ENCODE peak calls at places on chromosomes 12 and 14, in four cellular contexts. F, K, E and A are unnamed samples.

GRCh38 chr14:39090548-39091111 is 12.4 kb downstream of the SEC23A start:
- DNase-seq in K (no peak), F (no peak), E (no peak), A (no peak)

GRCh38 chr12:122686538-122686937 is 16.6 kb downstream of the HCAR2 start:
- DNase-seq in F (no peak), K (no peak), E (no peak), A (no peak)

GRCh38 chr14:24071144-24071697 is at the start of gene CPNE6:
- DNase-seq in F (no peak), K (no peak), E (no peak), A (no peak)

GRCh38 chr12:131559517-131560516 is 151.1 kb upstream of the SFSWAP start:
- DNase-seq in E (peak), K (no peak), F (peak), A (no peak)

GRCh38 chr14:82776958-82777357 is 1243.3 kb upstream of the SEL1L start:
- DNase-seq in K (no peak), E (no peak), F (no peak), A (no peak)

GRCh38 chr12:5900533-5901255 is 44.4 kb downstream of the ANO2 start:
- DNase-seq in E (no peak), K (no peak), F (peak), A (no peak)

GRCh38 chr12:131948166-131948712 is 1.5 kb upstream of the EP400 start:
- DNase-seq in K (no peak), E (peak), F (no peak), A (no peak)

GRCh38 chr12:66397574-66397973 is 95.3 kb downstream of the HELB start:
- DNase-seq in K (no peak), F (no peak), E (no peak), A (no peak)

GRCh38 chr14:75881986-75882385 is 99.8 kb downstream of the TGFB3 start:
- DNase-seq in F (no peak), K (no peak), E (no peak), A (no peak)

GRCh38 chr14:99945732-99946651 is 119.2 kb upstream of the EVL start:
- DNase-seq in K (no peak), F (no peak), E (no peak), A (peak)

GRCh38 chr14:32307881-32308582 is 21.1 kb upstream of the AKAP6 start:
- DNase-seq in E (no peak), F (no peak), K (no peak), A (no peak)

GRCh38 chr12:75991753-75992152 is 39.8 kb downstream of the PHLDA1 start:
- DNase-seq in E (no peak), K (no peak), F (no peak), A (no peak)

GRCh38 chr14:38549549-38549948 is 293.7 kb upstream of the CLEC14A start:
- DNase-seq in K (no peak), F (no peak), E (no peak), A (no peak)

GRCh38 chr14:39265741-39266588 is 32.2 kb downstream of the MIA2 start:
- DNase-seq in E (no peak), K (no peak), F (no peak), A (peak)

GRCh38 chr12:130952545-130952954 is 1.2 kb upstream of the ADGRD1 start:
- DNase-seq in E (no peak), F (peak), K (no peak), A (no peak)

GRCh38 chr14:20775043-20775442 is 6.0 kb upstream of the RNASE6 start:
- DNase-seq in K (no peak), E (no peak), F (no peak), A (no peak)

GRCh38 chr14:82710257-82710841 is 1176.7 kb upstream of the SEL1L start:
- DNase-seq in K (peak), F (peak), E (peak), A (peak)

GRCh38 chr12:131773582-131774221 is 54.5 kb upstream of the MMP17 start:
- DNase-seq in E (peak), K (no peak), F (no peak), A (no peak)

GRCh38 chr12:10716277-10716676 is 6.8 kb downstream of the YBX3 start:
- DNase-seq in K (no peak), E (no peak), F (no peak), A (no peak)

GRCh38 chr14:75200451-75200850 is 24.0 kb upstream of the TMED10 start:
- DNase-seq in F (peak), E (peak), K (no peak), A (peak)

GRCh38 chr12:129520736-129521135 is 383.1 kb downstream of the TMEM132D start:
- DNase-seq in E (no peak), K (no peak), F (no peak), A (no peak)

GRCh38 chr12:76666272-76666845 is 97.6 kb upstream of the ZDHHC17 start:
- DNase-seq in F (no peak), E (no peak), K (no peak), A (peak)

GRCh38 chr14:43003845-43004244 is 1397.2 kb downstream of the LRFN5 start:
- DNase-seq in E (no peak), K (no peak), F (peak), A (no peak)

GRCh38 chr12:103978384-103978982 is 12.8 kb downstream of the TDG start:
- DNase-seq in K (no peak), F (no peak), E (no peak), A (no peak)

DNA sequence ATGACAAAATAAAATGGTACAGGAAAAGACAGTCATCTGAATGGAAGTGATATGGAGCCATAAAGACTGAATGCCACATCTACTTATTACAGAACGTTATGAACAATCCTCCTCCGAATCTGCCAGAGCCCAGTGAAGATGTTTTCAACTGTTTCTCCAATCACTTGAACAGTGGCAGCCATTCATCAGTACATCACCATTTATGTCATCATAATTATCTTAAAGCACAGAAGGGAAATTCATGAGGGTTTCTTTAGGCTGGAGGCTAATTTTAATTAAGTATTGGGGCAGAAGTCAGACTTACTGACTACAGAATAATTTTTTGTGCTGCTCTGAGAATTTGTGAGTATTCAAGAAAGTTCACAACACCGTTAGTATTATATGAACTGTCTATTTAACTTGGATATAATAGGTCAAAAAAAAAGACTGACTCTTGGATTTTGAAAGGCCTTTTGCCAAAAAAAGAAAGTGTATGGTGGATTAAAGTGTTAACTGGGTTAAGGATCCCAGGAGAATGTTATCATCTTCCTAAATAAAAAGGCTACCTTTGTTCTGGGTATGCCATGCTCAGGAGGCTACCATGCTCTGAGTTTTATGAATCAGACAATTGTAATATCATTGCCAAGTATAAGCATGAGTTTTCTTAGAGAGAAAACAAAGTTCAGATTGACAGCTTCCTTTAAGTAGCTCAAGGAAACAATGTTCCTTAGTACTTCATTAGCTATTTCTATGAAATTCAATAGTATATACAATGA is 40.1 kb downstream of the PDZRN4 start:
- DNase-seq in K (no peak), E (no peak), F (no peak), A (no peak)
- H3K4me2 ChIP-seq in K (no peak), E (no peak), F (no peak), A (no peak)

DNA sequence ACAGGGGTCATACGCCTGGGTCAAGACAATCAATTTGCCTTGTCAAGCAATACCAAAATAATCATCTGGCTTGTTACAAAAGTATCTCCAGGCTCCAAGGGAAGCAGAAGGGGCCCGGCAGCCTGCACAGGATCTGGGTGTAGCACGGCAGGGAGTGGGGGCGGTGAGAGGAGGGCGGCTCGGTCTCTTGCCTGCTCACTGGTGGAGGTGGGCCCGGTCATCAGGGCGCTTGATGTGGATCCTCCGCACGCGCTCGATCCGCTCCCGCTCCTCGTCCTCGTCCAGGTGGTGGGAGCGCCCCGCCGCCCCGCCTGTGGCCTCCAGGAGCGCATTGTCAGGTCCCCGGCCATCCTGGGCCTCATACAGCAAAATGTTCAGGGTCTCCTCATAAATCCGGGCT is 25.7 kb downstream of the KCTD10 start:
- DNase-seq in F (no peak), K (no peak), E (no peak), A (no peak)
- H2AK5ac ChIP-seq in F (no peak), K (no peak), E (no peak), A (no peak)

DNA sequence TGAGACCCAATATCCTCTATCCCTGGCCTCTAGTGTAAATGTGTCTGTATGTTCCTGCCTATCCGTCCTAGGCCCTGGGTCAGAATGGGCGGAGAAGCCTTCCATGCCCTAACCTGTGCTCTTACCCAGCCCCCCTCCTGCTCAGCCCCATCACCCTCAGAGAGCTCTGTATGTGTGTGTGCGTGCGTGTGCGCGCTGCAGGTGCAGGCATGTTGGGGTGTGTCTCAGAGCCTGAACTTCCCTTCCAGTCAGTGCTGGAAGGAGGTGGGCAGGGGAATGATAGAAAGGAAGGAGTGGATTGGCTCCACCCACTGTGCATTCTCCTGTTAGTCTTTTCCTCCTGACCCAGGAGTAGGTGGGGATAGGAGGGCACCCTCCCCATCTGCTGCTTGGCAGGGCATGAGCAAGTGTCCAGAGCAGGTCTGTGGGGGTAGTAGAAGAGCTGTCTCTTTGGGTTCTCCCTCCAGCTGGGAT is 7.2 kb downstream of the NAB2 start:
- DNase-seq in E (no peak), K (no peak), F (no peak), A (no peak)
- H3K4me2 ChIP-seq in E (no peak), K (no peak), F (no peak), A (no peak)

GRCh38 chr14:89918721-89919120 is 35.8 kb downstream of the EFCAB11 start:
- DNase-seq in K (no peak), E (no peak), F (no peak), A (peak)
- H2AK5ac ChIP-seq in K (no peak), E (no peak), F (no peak), A (no peak)

DNA sequence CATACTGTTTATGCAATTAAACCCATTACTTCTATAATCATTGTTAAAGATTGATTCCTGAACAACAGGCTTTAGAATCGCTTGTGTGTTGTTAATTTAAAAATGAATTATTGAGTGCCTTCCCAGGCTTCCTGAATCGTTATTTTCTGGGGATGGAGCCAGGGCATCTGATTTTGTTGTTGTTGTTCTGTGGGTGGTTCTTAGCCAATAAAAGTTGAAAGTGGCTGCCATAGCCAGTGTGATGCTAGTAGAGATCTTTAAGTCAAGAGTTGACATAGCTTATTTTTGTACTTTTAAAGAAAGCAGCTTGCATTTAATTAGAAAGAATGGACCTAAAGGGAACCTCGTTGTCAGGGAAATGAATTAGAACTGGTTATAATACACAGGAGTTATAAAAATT is 6.4 kb downstream of the GOLGA5 start:
- DNase-seq in F (no peak), K (no peak), E (no peak), A (no peak)
- H3K4me2 ChIP-seq in F (no peak), K (no peak), E (no peak), A (no peak)

DNA sequence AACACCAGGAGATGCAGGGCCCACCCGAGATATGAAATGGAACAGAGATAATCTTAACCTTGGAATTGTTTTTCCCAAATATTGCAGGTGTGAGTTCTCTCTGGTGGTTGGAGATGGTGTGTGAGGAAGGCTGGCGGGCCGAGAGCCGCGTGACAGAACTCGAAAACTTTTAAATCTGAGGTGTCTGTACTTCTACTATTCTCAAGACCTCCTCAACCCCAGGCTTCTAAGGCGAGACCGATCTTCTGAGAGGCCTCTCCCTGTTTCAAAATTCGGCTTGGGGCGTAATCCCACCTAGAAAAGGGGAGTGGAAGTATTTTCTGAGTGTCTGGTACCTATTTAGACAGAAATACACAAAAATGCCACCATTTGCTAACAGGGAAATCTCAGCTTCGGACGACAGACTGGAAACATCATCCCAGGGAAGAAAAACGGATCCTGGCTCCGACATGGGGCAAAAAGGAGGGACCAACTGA is 610 bp downstream of the SARNP start:
- DNase-seq in F (peak), E (no peak), K (no peak), A (no peak)
- H2AK5ac ChIP-seq in F (peak), E (no peak), K (no peak), A (peak)

DNA sequence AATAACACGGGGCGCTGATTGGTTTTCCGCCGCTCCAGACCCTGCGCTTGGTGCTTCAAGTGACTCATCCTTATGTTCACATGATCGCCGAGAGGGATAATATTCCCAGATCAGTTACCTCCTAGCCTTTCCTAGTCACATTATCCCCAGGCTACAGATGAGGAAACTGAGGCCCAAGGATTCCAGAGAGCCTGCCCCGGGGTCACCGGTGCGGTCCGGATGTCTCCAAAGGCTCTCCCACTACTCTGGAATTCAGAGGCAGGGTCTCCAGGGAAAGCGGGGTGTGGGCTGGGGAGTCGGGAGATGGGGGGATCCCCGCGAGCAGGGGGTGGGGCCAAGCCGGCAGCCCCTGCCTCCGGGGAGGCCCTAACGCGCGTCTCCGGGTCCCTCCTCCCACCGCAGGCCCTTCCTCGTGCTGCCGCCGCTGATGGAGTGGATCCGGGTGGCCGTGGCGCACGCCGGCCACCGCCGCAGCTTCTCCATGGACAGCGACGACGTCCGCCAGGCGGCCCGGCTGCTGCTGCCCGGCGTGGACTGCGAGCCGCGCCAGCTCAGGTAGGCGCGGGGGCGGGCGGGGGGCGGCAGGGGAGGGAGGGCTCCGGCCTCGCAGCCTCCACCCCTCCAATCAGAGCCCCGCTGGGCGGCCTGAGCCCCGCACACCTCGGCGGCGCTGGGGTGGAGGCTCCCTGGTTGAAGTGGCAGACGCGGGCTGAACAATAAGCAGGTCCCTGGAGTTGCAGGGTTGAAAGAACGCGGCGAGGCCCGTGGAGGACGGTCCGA is 104.7 kb upstream of the PWP1 start:
- DNase-seq in E (peak), K (peak), F (peak), A (peak)
- H3K4me2 ChIP-seq in E (peak), K (peak), F (peak), A (peak)

GRCh38 chr14:96139169-96139568 is 65.5 kb upstream of the BDKRB2 start:
- DNase-seq in K (no peak), F (no peak), E (no peak), A (no peak)
- H2AK5ac ChIP-seq in K (no peak), F (no peak), E (no peak), A (no peak)

GRCh38 chr14:61565836-61566536 is 129.3 kb upstream of the HIF1A start:
- DNase-seq in E (no peak), F (no peak), K (no peak), A (no peak)
- H3K4me2 ChIP-seq in E (no peak), F (no peak), K (no peak), A (peak)

GRCh38 chr12:29676676-29677075 is 107.1 kb downstream of the TMTC1 start:
- DNase-seq in E (no peak), F (no peak), K (no peak), A (no peak)
- H2AK5ac ChIP-seq in E (no peak), F (no peak), K (no peak), A (no peak)